ENCODE peak calls at places on chromosomes 5 and 9, in four cellular contexts. W is GM12878, K is GM12864, X is sigmoid colon. L is an unnamed sample.

GRCh38 chr5:140967226-140967893 is 1.1 kb downstream of the PCDHAC2 start:
- DNase-seq in K (no peak), X (no peak), W (no peak), L (no peak)

GRCh38 chr5:128213340-128213739 is 129.8 kb downstream of the SLC12A2 start:
- DNase-seq in W (no peak), K (peak), X (no peak), L (peak)

GRCh38 chr5:101424530-101425175 is 521.6 kb upstream of the ST8SIA4 start:
- DNase-seq in W (no peak), X (no peak), K (no peak), L (no peak)

GRCh38 chr5:66354407-66354806 is 210.3 kb downstream of the SREK1 start:
- DNase-seq in K (no peak), W (no peak), X (no peak), L (no peak)

GRCh38 chr5:131423056-131423455 is 159.2 kb downstream of the CDC42SE2 start:
- DNase-seq in K (no peak), X (no peak), W (no peak), L (no peak)

GRCh38 chr9:137298401-137298982 is 3.6 kb downstream of the NRARP start:
- DNase-seq in X (no peak), W (no peak), K (no peak), L (no peak)

GRCh38 chr9:75185585-75186170 is 97.4 kb downstream of the OSTF1 start:
- DNase-seq in W (no peak), X (no peak), K (no peak), L (peak)

GRCh38 chr5:43658499-43658898 is 55.5 kb downstream of the NNT start:
- DNase-seq in W (no peak), X (no peak), K (no peak), L (no peak)

GRCh38 chr5:2293906-2294305 is 411.2 kb upstream of the IRX4 start:
- DNase-seq in W (no peak), X (peak), K (no peak), L (no peak)

GRCh38 chr9:121839726-121840500 is 188.5 kb downstream of the DAB2IP start:
- DNase-seq in K (peak), W (peak), X (peak), L (peak)

GRCh38 chr5:113806250-113806649 is 292.8 kb downstream of the YTHDC2 start:
- DNase-seq in X (no peak), W (no peak), K (no peak), L (no peak)

GRCh38 chr9:23829580-23830458 is 3.8 kb upstream of the ELAVL2 start:
- DNase-seq in X (no peak), K (no peak), W (no peak), L (no peak)

GRCh38 chr5:68171101-68171558 is 44.4 kb upstream of the PIK3R1 start:
- DNase-seq in K (no peak), W (no peak), X (peak), L (no peak)

GRCh38 chr5:26329562-26330189 is 708.7 kb downstream of the CDH9 start:
- DNase-seq in X (no peak), K (no peak), W (no peak), L (no peak)
- TF ChIP-seq CTCF in X (no peak), K (no peak), W (peak), L (peak)

GRCh38 chr9:16598316-16598715 is 272.2 kb downstream of the BNC2 start:
- DNase-seq in K (no peak), X (no peak), W (no peak), L (no peak)

GRCh38 chr9:16602494-16602893 is 268.0 kb downstream of the BNC2 start:
- DNase-seq in X (no peak), W (no peak), K (no peak), L (no peak)

GRCh38 chr9:16601991-16602390 is 268.5 kb downstream of the BNC2 start:
- DNase-seq in W (no peak), X (no peak), K (no peak), L (no peak)
- TF ChIP-seq CTCF in W (no peak), X (no peak), K (no peak), L (no peak)

GRCh38 chr5:39650234-39650816 is 225.5 kb upstream of the DAB2 start:
- DNase-seq in X (no peak), K (no peak), W (no peak), L (no peak)

GRCh38 chr5:39652036-39652435 is 227.3 kb upstream of the DAB2 start:
- DNase-seq in X (no peak), W (no peak), K (no peak), L (no peak)

DNA sequence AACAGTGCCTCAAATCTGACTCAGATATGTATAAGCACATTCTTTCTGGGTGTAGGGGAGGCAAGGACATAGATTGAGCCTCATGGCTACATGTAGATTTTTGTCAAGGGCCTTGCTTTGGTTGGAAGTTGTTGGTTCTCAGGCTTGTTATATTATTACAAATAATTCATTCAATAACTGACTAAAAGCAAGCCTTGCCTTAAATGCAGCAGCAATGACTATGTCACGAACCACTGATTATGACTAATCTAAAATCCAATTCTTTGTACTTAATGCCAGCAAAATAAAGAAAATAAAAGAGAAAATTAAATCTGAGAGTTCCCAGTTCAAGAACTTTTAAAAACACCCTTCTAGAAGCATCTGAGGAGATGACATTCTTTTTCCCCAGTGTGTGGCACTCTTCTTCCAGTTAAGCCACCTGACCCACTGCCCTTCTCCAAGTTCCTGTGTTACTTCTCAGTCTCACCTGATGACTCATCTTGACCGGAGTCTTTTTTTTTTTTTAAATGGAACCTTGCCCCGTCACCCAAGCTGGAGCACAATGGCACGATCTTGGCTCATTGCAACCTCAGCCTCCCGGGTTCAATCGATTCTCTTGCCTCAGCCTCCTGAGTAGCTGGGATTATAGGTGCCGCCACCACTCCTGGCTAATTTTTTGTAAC is 223.9 kb upstream of the DAB2 start:
- DNase-seq in W (no peak), K (no peak), X (no peak), L (no peak)
- TF ChIP-seq CTCF in W (no peak), K (no peak), X (no peak), L (no peak)

DNA sequence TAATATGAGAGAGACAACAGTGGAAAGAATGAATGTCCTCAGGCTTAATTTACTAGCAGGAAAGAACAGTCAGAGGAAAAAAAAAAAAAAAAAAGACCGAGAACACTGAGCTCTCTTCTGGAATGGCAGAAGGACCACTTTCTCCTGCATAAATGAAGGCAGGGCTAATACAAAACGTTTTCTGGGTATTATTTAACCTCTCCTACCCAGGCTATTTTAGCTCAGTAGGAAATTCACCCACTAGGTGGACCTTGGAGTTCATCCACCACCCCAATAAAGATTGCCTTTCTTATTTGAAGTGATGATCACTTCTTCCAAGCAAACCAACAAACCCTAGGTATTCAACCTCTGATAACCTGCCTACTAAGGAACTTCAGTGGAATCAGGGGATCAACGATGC is 3.7 kb downstream of the GLIS3 start:
- DNase-seq in W (no peak), X (no peak), K (no peak), L (no peak)
- TF ChIP-seq CTCF in W (no peak), X (no peak), K (no peak), L (no peak)

DNA sequence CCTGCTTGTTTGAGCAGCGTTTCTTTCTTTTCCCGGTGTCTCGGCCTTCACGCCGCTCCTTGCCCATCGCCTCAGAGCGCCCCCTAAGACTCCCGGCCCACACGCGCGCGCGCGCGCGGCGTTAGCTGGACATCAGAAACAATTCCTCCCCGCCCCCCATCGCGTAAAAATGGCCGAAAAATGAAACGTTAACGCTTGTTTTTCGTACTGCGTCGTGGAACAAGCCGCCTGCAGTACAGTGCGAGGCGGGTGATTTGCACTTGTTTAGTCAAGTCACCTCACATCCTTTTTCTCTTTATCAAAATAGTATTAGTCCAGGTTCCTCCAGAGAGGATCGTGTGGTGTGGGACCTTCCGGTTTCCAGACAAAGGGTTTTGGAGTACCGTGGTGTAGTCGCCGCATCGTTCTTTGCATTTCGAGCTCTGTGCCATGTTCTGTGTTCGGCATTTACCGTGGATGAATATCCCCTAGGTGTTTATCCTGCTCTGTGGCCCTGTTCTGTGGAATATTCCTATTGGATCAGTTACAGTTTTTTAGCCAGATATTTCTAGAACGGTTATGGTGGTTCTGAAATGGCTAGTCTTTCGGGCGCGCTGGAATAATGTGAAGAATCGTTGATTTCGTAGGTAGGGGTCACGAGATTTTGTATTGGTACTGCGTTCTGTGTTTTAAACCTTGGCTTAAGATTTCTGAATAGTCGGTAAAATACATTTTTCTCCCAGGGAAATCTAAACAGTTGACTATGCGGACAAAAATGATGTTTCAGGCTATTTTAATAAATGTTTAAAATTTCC is 1.0 kb downstream of the MATR3 start:
- DNase-seq in K (no peak), X (peak), W (no peak), L (no peak)
- TF ChIP-seq CTCF in K (peak), X (no peak), W (peak), L (peak)